ENCODE peak calls at places on chromosomes 3 and 15, in four cellular contexts. P, U, Z and Y are unnamed samples.

GRCh38 chr3:122786067-122786466 is 7.6 kb downstream of the HSPBAP1 start:
- DNase-seq in Z (peak), U (no peak), P (no peak), Y (no peak)

GRCh38 chr3:17238029-17238428 is 353.3 kb downstream of the PLCL2 start:
- DNase-seq in P (no peak), Z (peak), U (no peak), Y (no peak)

GRCh38 chr3:125683067-125683844 is 88.0 kb upstream of the OSBPL11 start:
- DNase-seq in Z (peak), P (peak), U (no peak), Y (no peak)

GRCh38 chr3:101099791-101100190 is 106.6 kb upstream of the ABI3BP start:
- DNase-seq in U (no peak), Z (no peak), P (no peak), Y (no peak)

GRCh38 chr15:96225642-96226259 is 104.7 kb upstream of the NR2F2 start:
- DNase-seq in P (no peak), U (no peak), Z (no peak), Y (no peak)

GRCh38 chr3:96779810-96780209 is 34.6 kb upstream of the EPHA6 start:
- DNase-seq in Z (no peak), U (no peak), P (no peak), Y (no peak)

GRCh38 chr3:34619990-34620389 is 821.6 kb downstream of the PDCD6IP start:
- DNase-seq in P (no peak), Z (no peak), U (no peak), Y (no peak)

GRCh38 chr15:44099671-44100070 is 95.4 kb downstream of the FRMD5 start:
- DNase-seq in Z (peak), U (no peak), P (no peak), Y (no peak)

GRCh38 chr3:184685646-184686045 is 26.2 kb downstream of the MAGEF1 start:
- DNase-seq in Z (no peak), P (no peak), U (no peak), Y (no peak)

GRCh38 chr15:52503788-52504496 is 24.7 kb downstream of the MYO5A start:
- DNase-seq in P (no peak), U (no peak), Z (peak), Y (no peak)

GRCh38 chr3:107411779-107412178 is 34.5 kb downstream of the CCDC54 start:
- DNase-seq in U (no peak), P (no peak), Z (no peak), Y (no peak)

GRCh38 chr15:52392008-52392687 is 96.5 kb upstream of the MYO5C start:
- DNase-seq in Z (peak), P (no peak), U (no peak), Y (no peak)

GRCh38 chr3:148330486-148330885 is 367.2 kb upstream of the AGTR1 start:
- DNase-seq in U (no peak), Z (no peak), P (no peak), Y (no peak)

GRCh38 chr3:46576386-46576785 is 10.3 kb upstream of the LRRC2 start:
- DNase-seq in Z (no peak), U (no peak), P (no peak), Y (no peak)

GRCh38 chr3:23894166-23895061 is 22.4 kb downstream of the NKIRAS1 start:
- DNase-seq in P (no peak), Z (no peak), U (no peak), Y (no peak)

GRCh38 chr3:127589600-127590281 is 792 bp downstream of the TPRA1 start:
- DNase-seq in P (peak), U (no peak), Z (no peak), Y (no peak)

GRCh38 chr15:70362911-70363310 is 265.2 kb upstream of the TLE3 start:
- DNase-seq in U (no peak), P (peak), Z (peak), Y (peak)

GRCh38 chr3:101466465-101467309 is 46.3 kb downstream of the SENP7 start:
- DNase-seq in U (no peak), P (no peak), Z (no peak), Y (peak)

GRCh38 chr15:87682527-87682926 is 574.0 kb downstream of the NTRK3 start:
- DNase-seq in Z (no peak), U (no peak), P (no peak), Y (no peak)

GRCh38 chr3:50237754-50238548 is 1.9 kb downstream of the GNAI2 start:
- DNase-seq in P (peak), U (peak), Z (peak), Y (peak)

GRCh38 chr3:58607816-58608215 is 30.6 kb upstream of the FAM107A start:
- DNase-seq in U (no peak), P (no peak), Z (no peak), Y (no peak)

GRCh38 chr15:29822100-29822684 is at the start of gene TJP1:
- DNase-seq in U (no peak), Z (peak), P (peak), Y (peak)

GRCh38 chr15:101568304-101568703 is 78.8 kb upstream of the PCSK6 start:
- DNase-seq in U (no peak), Z (no peak), P (no peak), Y (no peak)

GRCh38 chr3:60073228-60073627 is 1023.4 kb upstream of the CFAP20DC start:
- DNase-seq in P (no peak), Z (no peak), U (no peak), Y (no peak)

GRCh38 chr3:150238995-150239612 is 169.0 kb upstream of the TSC22D2 start:
- DNase-seq in U (no peak), P (no peak), Z (no peak), Y (peak)

GRCh38 chr3:185041540-185041939 is 111.3 kb downstream of the C3orf70 start:
- DNase-seq in Z (no peak), P (no peak), U (no peak), Y (no peak)

GRCh38 chr3:145899229-145899628 is 261.8 kb downstream of the PLOD2 start:
- DNase-seq in P (no peak), U (no peak), Z (no peak), Y (no peak)

GRCh38 chr3:54556630-54557029 is 371.2 kb downstream of the LRTM1 start:
- DNase-seq in Z (no peak), P (no peak), U (no peak), Y (no peak)

GRCh38 chr15:40847225-40847961 is 3.5 kb downstream of the SPINT1 start:
- DNase-seq in P (peak), Z (peak), U (peak), Y (peak)

GRCh38 chr3:73080201-73080966 is 18.9 kb downstream of the EBLN2 start:
- DNase-seq in P (no peak), U (no peak), Z (no peak), Y (no peak)

GRCh38 chr15:35580606-35581005 is 34.6 kb upstream of the DPH6 start:
- DNase-seq in P (no peak), Z (no peak), U (no peak), Y (no peak)

GRCh38 chr3:129020691-129021090 is 19.6 kb downstream of the EFCC1 start:
- DNase-seq in P (no peak), U (no peak), Z (no peak), Y (no peak)

GRCh38 chr15:31098953-31099740 is 2.4 kb downstream of the TRPM1 start:
- DNase-seq in U (no peak), P (no peak), Z (no peak), Y (no peak)

GRCh38 chr15:99430881-99431401 is 134.8 kb upstream of the MEF2A start:
- DNase-seq in U (no peak), P (peak), Z (no peak), Y (no peak)

GRCh38 chr15:92617197-92618037 is 38.2 kb downstream of the FAM174B start:
- DNase-seq in P (peak), Z (peak), U (no peak), Y (no peak)